ENCODE peak calls at places on chromosomes 4 and X, in four cellular contexts. One of them, this sample, is unnamed.

GRCh38 chr4:19700951-19701350 is 550.8 kb upstream of the SLIT2 start:
- DNase-seq in prostate gland: no peak
- DNase-seq in IMR-90: peak; percentile 24
- DNase-seq in A549: no peak
- DNase-seq in this sample: no peak

GRCh38 chrX:27680726-27681125 is 90.6 kb downstream of the DCAF8L2 start:
- DNase-seq in prostate gland: no peak
- DNase-seq in IMR-90: peak; percentile 56
- DNase-seq in A549: no peak
- DNase-seq in this sample: no peak

GRCh38 chrX:74545880-74546279 is 68.5 kb downstream of the RLIM start:
- DNase-seq in prostate gland: no peak
- DNase-seq in IMR-90: no peak
- DNase-seq in A549: no peak
- DNase-seq in this sample: no peak

GRCh38 chr4:155722336-155722735 is 36.5 kb upstream of the GUCY1B1 start:
- DNase-seq in prostate gland: no peak
- DNase-seq in IMR-90: no peak
- DNase-seq in A549: no peak
- DNase-seq in this sample: no peak

GRCh38 chr4:42871685-42872271 is 20.7 kb upstream of the GRXCR1 start:
- DNase-seq in prostate gland: peak; percentile 75
- DNase-seq in IMR-90: no peak
- DNase-seq in A549: no peak
- DNase-seq in this sample: no peak

GRCh38 chr4:7347981-7348380 is 86.7 kb downstream of the PSAPL1 start:
- DNase-seq in prostate gland: no peak
- DNase-seq in IMR-90: peak; percentile 47
- DNase-seq in A549: peak; percentile 38
- DNase-seq in this sample: no peak

GRCh38 chrX:2401201-2401589 is 99.6 kb downstream of the DHRSX start:
- DNase-seq in prostate gland: peak; percentile 54
- DNase-seq in IMR-90: no peak
- DNase-seq in A549: no peak
- DNase-seq in this sample: no peak

GRCh38 chr4:7264694-7265093 is 72.4 kb downstream of the SORCS2 start:
- DNase-seq in prostate gland: no peak
- DNase-seq in IMR-90: no peak
- DNase-seq in A549: no peak
- DNase-seq in this sample: no peak

GRCh38 chr4:126888968-126889367 is 743.8 kb upstream of the INTU start:
- DNase-seq in prostate gland: no peak
- DNase-seq in IMR-90: peak; percentile 77
- DNase-seq in A549: no peak
- DNase-seq in this sample: no peak

GRCh38 chr4:100816646-100817045 is 298.8 kb upstream of the EMCN start:
- DNase-seq in prostate gland: no peak
- DNase-seq in IMR-90: no peak
- DNase-seq in A549: no peak
- DNase-seq in this sample: no peak

GRCh38 chr4:80142396-80143304 is 54.7 kb upstream of the PRDM8 start:
- DNase-seq in prostate gland: no peak
- DNase-seq in IMR-90: no peak
- DNase-seq in A549: no peak
- DNase-seq in this sample: no peak

GRCh38 chr4:143025111-143025704 is 159.5 kb upstream of the USP38 start:
- DNase-seq in prostate gland: no peak
- DNase-seq in IMR-90: peak; percentile 33
- DNase-seq in A549: no peak
- DNase-seq in this sample: no peak

GRCh38 chrX:93673056-93673868 is at the start of gene NAP1L3:
- DNase-seq in prostate gland: peak; percentile 38
- DNase-seq in IMR-90: peak; percentile 44
- DNase-seq in A549: peak; percentile 23
- DNase-seq in this sample: peak; percentile 60

DNA sequence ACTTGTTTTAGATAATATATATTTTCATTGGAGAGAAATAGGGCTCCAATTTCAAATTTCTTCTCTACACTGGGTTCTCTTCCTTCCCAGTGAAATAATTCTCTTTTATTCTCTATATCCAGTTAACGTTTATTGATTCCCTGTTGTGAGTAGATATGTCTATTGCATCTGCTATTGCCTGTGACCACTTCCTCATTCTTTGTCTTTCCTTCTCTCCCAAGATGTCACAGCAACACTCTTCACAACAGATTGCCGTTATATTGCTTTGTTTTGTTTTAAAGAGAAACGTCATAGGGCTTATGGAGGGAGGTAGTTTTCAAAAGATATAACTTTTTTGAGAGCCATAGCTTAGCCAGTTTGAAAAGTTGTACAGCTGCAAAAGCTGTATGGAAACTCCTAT is 343.8 kb downstream of the ARHGAP24 start:
- DNase-seq in prostate gland: no peak
- DNase-seq in IMR-90: no peak
- DNase-seq in A549: no peak
- DNase-seq in this sample: no peak
- TF ChIP-seq POLR2A in prostate gland: no peak
- TF ChIP-seq POLR2A in IMR-90: no peak
- TF ChIP-seq POLR2A in A549: no peak
- TF ChIP-seq POLR2A in this sample: no peak

GRCh38 chr4:150278206-150278605 is 200.0 kb downstream of the DCLK2 start:
- DNase-seq in prostate gland: no peak
- DNase-seq in IMR-90: no peak
- DNase-seq in A549: no peak
- DNase-seq in this sample: no peak
- H3K4me3 ChIP-seq in prostate gland: no peak overlapping the region
- H3K4me3 ChIP-seq in IMR-90: no peak overlapping the region
- H3K4me3 ChIP-seq in A549: no peak overlapping the region
- H3K4me3 ChIP-seq in this sample: no peak overlapping the region

DNA sequence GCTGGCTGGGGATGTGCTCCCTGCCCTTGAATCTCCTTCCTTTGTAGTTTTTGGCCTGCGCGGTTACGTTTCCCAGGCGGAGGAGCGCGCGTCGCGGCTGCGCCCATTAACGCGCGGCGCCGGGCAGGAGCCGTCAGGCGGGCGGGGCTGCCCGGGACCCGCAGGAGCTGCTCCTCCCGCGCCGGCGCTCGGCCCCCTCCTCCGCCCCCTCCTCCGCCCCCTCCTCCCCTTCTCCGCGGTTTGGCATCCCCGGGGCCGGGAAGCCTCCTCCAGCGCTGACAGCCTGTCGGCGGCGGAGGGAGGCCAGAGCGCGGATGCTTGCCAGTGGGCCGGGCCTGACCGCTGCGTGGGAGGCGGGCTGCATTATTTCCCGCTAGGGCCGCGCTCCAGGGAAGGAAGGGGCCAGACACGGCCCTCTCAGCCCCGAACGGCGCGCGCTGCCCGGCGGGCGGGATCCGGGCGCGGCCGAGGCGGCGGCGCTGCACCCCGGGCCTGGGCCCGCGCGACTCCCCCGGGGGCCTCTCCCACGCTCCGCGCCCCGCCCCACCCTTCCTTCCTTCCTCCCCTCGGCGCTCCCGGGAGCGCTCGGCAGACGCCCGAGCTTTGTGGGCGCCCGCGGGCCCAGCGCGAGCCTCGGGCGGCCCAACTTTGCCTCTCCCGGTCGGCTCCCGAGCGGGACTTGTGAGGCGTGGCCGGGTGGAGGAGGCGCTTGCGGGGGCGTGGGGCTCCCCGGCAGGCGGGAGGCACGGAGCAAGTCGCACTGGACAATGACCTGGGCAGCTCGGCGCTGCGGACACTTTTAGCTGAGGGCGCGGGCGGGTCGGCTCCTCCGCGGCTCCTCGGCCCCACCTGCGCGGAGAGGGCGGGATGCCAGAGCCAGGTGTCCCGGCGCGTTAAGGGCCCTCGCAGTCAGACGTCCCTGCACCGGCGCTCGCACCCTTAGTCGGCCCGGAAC is at the start of gene DCLK2:
- DNase-seq in prostate gland: peak; percentile 35
- DNase-seq in IMR-90: peak; percentile 87
- DNase-seq in A549: peak; percentile 55
- DNase-seq in this sample: peak; percentile 72
- TF ChIP-seq POLR2A in prostate gland: no peak
- TF ChIP-seq POLR2A in IMR-90: peak; percentile 59
- TF ChIP-seq POLR2A in A549: peak; percentile 41
- TF ChIP-seq POLR2A in this sample: no peak

GRCh38 chrX:15509845-15510244 is 9.2 kb downstream of the BMX start:
- DNase-seq in prostate gland: no peak
- DNase-seq in IMR-90: no peak
- DNase-seq in A549: no peak
- DNase-seq in this sample: no peak

GRCh38 chrX:15507005-15507404 is 6.4 kb downstream of the BMX start:
- DNase-seq in prostate gland: no peak
- DNase-seq in IMR-90: no peak
- DNase-seq in A549: no peak
- DNase-seq in this sample: no peak

GRCh38 chrX:15501506-15501905 is 899 bp downstream of the BMX start:
- DNase-seq in prostate gland: no peak
- DNase-seq in IMR-90: no peak
- DNase-seq in A549: no peak
- DNase-seq in this sample: no peak

GRCh38 chrX:15500497-15500966 is at the start of gene BMX:
- DNase-seq in prostate gland: no peak
- DNase-seq in IMR-90: no peak
- DNase-seq in A549: no peak
- DNase-seq in this sample: no peak

DNA sequence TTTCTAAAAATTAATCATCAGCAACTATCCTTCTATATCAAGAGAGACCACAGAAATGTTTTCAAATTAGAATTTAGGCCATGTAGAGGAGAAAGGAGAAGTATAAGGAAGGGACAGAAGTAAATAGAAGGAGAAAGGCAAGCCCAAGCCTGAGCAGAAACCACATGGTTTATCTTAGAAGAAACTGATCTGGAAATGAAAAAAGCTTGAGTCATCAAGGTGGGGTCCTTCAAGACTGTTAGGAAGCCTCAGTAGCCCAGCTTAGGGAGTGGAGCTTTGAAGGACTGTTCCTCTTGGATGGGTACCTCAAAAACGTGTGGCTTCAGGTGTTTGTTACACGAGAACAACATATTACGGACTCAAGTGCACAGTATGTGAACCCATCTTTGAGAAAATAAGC is 4.5 kb downstream of the BMX start:
- DNase-seq in prostate gland: no peak
- DNase-seq in IMR-90: no peak
- DNase-seq in A549: no peak
- DNase-seq in this sample: no peak
- H3K4me3 ChIP-seq in prostate gland: no peak overlapping the region
- H3K4me3 ChIP-seq in IMR-90: no peak overlapping the region
- H3K4me3 ChIP-seq in A549: no peak overlapping the region
- H3K4me3 ChIP-seq in this sample: no peak overlapping the region

GRCh38 chrX:40108084-40108958 is 10.6 kb upstream of the BCOR start:
- DNase-seq in prostate gland: peak; percentile 12
- DNase-seq in IMR-90: no peak
- DNase-seq in A549: peak; percentile 57
- DNase-seq in this sample: peak; percentile 55

GRCh38 chrX:40109288-40110008 is 11.7 kb upstream of the BCOR start:
- DNase-seq in prostate gland: peak; percentile 54
- DNase-seq in IMR-90: peak; percentile 55
- DNase-seq in A549: peak; percentile 37
- DNase-seq in this sample: peak; percentile 81

GRCh38 chrX:40106677-40107290 is 9.0 kb upstream of the BCOR start:
- DNase-seq in prostate gland: no peak
- DNase-seq in IMR-90: no peak
- DNase-seq in A549: no peak
- DNase-seq in this sample: no peak

GRCh38 chrX:40107291-40108083 is 9.7 kb upstream of the BCOR start:
- DNase-seq in prostate gland: peak; percentile 20
- DNase-seq in IMR-90: no peak
- DNase-seq in A549: peak; percentile 33
- DNase-seq in this sample: peak; percentile 76

GRCh38 chrX:40108959-40109287 is 11.2 kb upstream of the BCOR start:
- DNase-seq in prostate gland: peak; percentile 72
- DNase-seq in IMR-90: peak; percentile 76
- DNase-seq in A549: peak; percentile 62
- DNase-seq in this sample: peak; percentile 76
- TF ChIP-seq POLR2A in prostate gland: peak; percentile 44
- TF ChIP-seq POLR2A in IMR-90: no peak
- TF ChIP-seq POLR2A in A549: peak; percentile 11
- TF ChIP-seq POLR2A in this sample: no peak